ENCODE peak calls at places on chromosomes 5 and 9, in four cellular contexts. M is AG09319, G is uterus, P is H9. R is an unnamed sample.

GRCh38 chr9:96417051-96417586 is 1.1 kb downstream of the ZNF367 start:
- DNase-seq in M (peak), G (peak), P (peak), R (peak)

GRCh38 chr5:131810510-131811249 is 13.9 kb upstream of the FNIP1 start:
- DNase-seq in M (no peak), G (no peak), P (no peak), R (no peak)

GRCh38 chr5:59321631-59322030 is 571.9 kb downstream of the PDE4D start:
- DNase-seq in M (no peak), G (no peak), P (no peak), R (no peak)

GRCh38 chr5:163705983-163706771 is 200.8 kb downstream of the MAT2B start:
- DNase-seq in M (no peak), G (no peak), P (no peak), R (no peak)

GRCh38 chr9:93099551-93100264 is 3.7 kb downstream of the CARD19 start:
- DNase-seq in M (no peak), G (peak), P (no peak), R (no peak)

GRCh38 chr9:137046094-137046787 is at the start of gene NPDC1:
- DNase-seq in M (no peak), G (peak), P (peak), R (peak)

GRCh38 chr9:87277346-87277745 is 220.3 kb upstream of the DAPK1 start:
- DNase-seq in M (no peak), G (no peak), P (no peak), R (no peak)

GRCh38 chr5:132760601-132761317 is 13.5 kb downstream of the CCNI2 start:
- DNase-seq in M (no peak), G (no peak), P (peak), R (no peak)

GRCh38 chr5:146208916-146209522 is 5.6 kb downstream of the RBM27 start:
- DNase-seq in M (no peak), G (no peak), P (no peak), R (no peak)
- TF ChIP-seq CTCF in M (no peak), G (no peak), P (peak), R (peak)

DNA sequence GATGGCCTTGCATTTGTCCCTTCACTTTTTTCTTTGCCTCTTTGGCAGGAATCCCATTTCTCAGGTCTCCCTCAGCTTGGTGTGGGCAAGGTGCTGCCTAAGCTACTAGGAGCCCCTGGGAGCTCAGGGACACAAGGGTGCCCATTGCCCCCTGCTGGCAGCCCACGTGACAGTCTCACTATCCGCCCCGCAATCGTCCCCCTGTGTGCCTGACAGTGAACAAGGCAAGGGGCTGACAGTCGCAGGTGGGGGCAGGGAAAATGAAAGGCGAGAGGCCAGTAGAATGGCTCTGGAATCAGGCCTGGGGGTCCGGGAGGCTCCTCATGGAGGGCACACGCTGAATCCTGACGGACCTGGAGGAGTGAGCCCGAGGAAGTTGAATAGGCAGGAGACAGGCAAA is 2.0 kb upstream of the PCDH12 start:
- DNase-seq in M (no peak), G (no peak), P (no peak), R (no peak)
- TF ChIP-seq CTCF in M (peak), G (no peak), P (peak), R (peak)

DNA sequence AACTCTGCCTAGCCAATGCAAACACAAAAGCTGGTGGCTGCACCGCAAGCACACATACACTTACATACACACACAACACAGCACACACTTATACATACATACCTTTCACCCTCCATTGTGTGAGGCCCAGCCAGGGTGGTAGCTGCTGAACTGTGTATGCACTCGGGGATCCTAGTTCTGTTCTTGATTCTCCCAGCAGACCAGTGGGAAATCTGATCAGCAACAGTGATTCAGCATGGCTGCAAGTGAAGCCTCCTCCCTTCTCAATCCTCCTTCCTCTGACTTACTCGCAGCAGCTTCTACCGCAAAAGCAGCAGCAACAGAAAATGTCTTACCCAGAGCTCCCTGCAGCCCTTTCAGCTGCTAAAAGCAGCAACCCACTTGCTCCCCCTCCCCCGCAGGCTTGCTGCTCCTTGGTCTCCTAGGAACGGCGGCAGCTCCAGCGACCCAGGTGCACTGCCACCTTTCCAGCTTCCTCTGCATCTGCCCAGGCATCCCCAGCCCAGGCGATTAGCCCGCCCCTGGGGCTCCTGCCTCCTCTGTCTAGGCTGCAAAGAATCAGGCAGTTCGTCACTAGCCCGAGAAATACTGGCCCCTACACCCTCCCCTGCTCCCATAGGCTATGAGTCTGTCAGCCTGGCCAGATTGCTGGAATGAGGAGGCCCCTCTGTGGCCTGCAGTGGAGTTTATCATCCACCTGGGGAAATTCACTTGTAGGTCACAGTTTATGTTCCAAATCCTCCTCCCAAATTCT is at the start of gene KLHL3:
- DNase-seq in M (no peak), G (peak), P (peak), R (peak)
- TF ChIP-seq CTCF in M (peak), G (no peak), P (peak), R (peak)

DNA sequence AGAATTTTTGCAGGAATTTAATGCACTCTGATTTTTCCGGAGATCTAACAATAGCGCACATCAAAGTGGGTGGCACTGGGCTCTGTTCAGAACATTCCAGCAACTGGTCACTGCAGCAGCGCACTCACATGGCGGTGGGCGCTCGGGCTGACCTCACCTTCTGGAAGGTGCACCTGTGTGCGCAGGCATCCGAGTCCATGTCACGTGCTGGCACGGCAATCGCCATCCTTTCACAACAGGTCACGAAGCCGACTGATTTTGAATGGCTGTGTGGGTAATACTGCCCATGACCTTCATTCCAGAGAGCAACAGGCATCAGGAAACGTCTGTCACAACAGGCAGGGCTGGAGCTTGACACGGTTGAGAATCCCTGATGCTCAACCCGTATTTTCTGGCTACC is 18.7 kb upstream of the CLPTM1L start:
- DNase-seq in M (no peak), G (no peak), P (no peak), R (no peak)
- TF ChIP-seq CTCF in M (no peak), G (no peak), P (no peak), R (no peak)

DNA sequence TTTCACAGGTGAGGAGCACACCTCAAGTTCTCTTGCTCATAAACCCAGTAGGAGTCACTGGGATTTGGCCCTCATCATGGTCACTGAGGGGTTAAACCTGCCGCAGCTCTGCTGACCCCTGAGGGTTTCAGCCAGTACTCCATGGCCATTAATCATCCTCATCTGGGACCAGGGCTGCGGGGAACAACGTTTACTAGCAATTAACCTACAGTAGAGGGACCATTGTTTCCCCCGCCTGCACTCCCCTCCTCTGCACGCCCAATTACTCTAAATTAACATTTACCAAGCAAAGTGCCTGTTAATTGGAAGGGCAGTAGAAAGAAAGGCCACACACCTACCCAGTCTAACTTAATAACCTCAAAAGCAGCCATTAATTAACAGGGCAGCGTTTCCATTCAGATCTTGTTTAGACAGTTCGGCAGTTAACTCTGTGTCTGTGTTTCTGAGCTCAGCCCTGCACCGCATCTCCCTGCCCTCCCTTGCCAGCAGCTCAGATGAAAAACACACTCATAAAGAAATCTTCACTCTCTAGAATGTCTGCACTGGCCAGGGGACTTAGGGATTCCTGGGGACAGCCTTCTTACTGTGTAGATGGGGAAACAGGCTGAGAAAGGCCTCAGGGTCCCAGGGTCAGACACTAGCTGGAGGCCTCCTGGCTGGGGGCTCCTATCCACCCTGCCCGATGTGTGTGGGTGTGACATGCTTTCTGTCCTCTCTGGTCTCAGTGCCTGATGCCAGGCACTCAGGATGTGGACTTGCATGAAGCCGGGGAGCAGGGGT is 51.6 kb downstream of the ALG2 start:
- DNase-seq in M (no peak), G (no peak), P (peak), R (no peak)
- TF ChIP-seq CTCF in M (no peak), G (no peak), P (peak), R (peak)

DNA sequence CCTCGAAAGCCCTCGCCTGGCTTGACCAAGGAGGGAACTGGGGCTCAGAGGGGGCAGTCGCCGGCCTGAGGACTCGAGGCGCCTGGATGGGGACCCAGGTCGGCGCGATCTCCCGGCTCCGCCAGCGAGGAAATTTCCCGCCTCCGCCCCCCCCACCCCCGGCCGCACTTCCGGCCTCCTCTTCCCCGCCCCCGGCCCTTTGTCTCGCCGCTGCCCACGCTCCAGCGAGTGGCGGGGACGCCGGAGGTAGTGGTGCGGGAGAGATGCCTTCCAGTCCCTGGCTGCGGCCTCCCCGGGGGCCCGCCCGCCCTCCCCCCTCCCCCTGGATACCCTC is 441 bp upstream of the GPRIN1 start:
- DNase-seq in M (no peak), G (no peak), P (no peak), R (no peak)
- TF ChIP-seq CTCF in M (no peak), G (no peak), P (no peak), R (peak)